ENCODE peak calls at places on chromosomes 1 and 21, in nine cellular contexts. K is stimulated activated CD8-positive, alpha-beta memory T cell treated with anti-CD3 and anti-CD28 coated beads, Interleukin-2, amount 100 ng/mL, for 48 hours; W is AG20443; T is neural progenitor cell; S is H54; D is COR-L47; G is GM23248; R is stimulated activated CD4-positive, alpha-beta T cell treated with anti-CD3 and anti-CD28 coated beads, Interleukin-4, amount 100 ng/mL, for 48 hours; V is AG08395. N is an unnamed sample.

GRCh38 chr1:25473653-25474225 is 43.0 kb downstream of the MACO1 start:
- DNase-seq in W (no peak), D (no peak), G (no peak), V (no peak), K (no peak), T (no peak), R (no peak), S (no peak), N (no peak)

GRCh38 chr1:180616441-180616840 is 15.4 kb upstream of the XPR1 start:
- DNase-seq in W (peak), K (no peak), V (peak), G (peak), D (no peak), T (no peak), R (no peak), S (no peak), N (no peak)

GRCh38 chr1:7975212-7975865 is 13.8 kb downstream of the PARK7 start:
- DNase-seq in K (no peak), V (peak), S (peak), G (peak), W (peak), T (peak), R (no peak), D (peak), N (no peak)

GRCh38 chr1:172401907-172402306 is 18.6 kb upstream of the C1orf105 start:
- DNase-seq in W (no peak), R (no peak), V (no peak), S (no peak), T (peak), G (no peak), D (no peak), K (no peak), N (no peak)

GRCh38 chr1:41662061-41662655 is 177.7 kb upstream of the EDN2 start:
- DNase-seq in T (peak), G (peak), W (peak), D (peak), K (peak), V (peak), S (peak), R (peak), N (peak)

GRCh38 chr1:226903819-226904710 is 33.6 kb downstream of the PSEN2 start:
- DNase-seq in W (peak), T (no peak), G (peak), K (no peak), R (no peak), D (no peak), S (no peak), V (peak), N (no peak)

GRCh38 chr1:107135466-107135865 is 5.4 kb upstream of the NTNG1 start:
- DNase-seq in S (no peak), K (no peak), G (peak), V (peak), R (no peak), D (no peak), W (peak), T (peak), N (no peak)

GRCh38 chr1:69737527-69738176 is 169.9 kb downstream of the LRRC7 start:
- DNase-seq in D (peak), R (no peak), S (no peak), K (no peak), G (peak), W (peak), V (peak), T (peak), N (peak)

GRCh38 chr1:244361764-244362473 is 89.8 kb downstream of the ADSS2 start:
- DNase-seq in T (peak), R (no peak), V (peak), D (peak), G (peak), K (no peak), W (peak), S (no peak), N (no peak)

GRCh38 chr1:231634302-231635013 is 7.9 kb downstream of the DISC1 start:
- DNase-seq in T (no peak), G (no peak), V (no peak), K (no peak), S (no peak), R (no peak), W (no peak), D (no peak), N (no peak)

GRCh38 chr1:229970714-229971113 is 96.3 kb upstream of the GALNT2 start:
- DNase-seq in W (no peak), K (no peak), V (no peak), G (no peak), T (no peak), D (no peak), R (no peak), S (no peak), N (no peak)

GRCh38 chr1:28480308-28480707 is 25.5 kb upstream of the RCC1 start:
- DNase-seq in S (no peak), K (no peak), D (no peak), T (no peak), R (no peak), V (no peak), G (no peak), W (no peak), N (no peak)

GRCh38 chr1:193417945-193418744 is 231.7 kb upstream of the B3GALT2 start:
- DNase-seq in K (no peak), R (no peak), V (peak), W (peak), D (no peak), G (peak), S (no peak), T (no peak), N (no peak)

GRCh38 chr1:86069757-86070145 is 86.8 kb downstream of the COL24A1 start:
- DNase-seq in R (no peak), D (no peak), S (no peak), T (no peak), K (no peak), V (no peak), G (peak), W (no peak), N (no peak)

GRCh38 chr1:37458551-37458950 is 15.8 kb upstream of the ZC3H12A start:
- DNase-seq in K (no peak), T (no peak), G (no peak), S (no peak), W (no peak), R (no peak), V (no peak), D (no peak), N (no peak)

GRCh38 chr1:246978281-246978680 is 29.6 kb downstream of the ZNF695 start:
- DNase-seq in W (no peak), V (no peak), R (no peak), D (no peak), K (no peak), G (no peak), T (no peak), S (no peak), N (no peak)

GRCh38 chr1:109530457-109531204 is 9.0 kb upstream of the GPR61 start:
- DNase-seq in G (no peak), K (no peak), V (no peak), T (peak), R (no peak), S (no peak), W (no peak), D (peak), N (no peak)

GRCh38 chr1:155002479-155003226 is at the start of gene ZBTB7B:
- DNase-seq in W (peak), V (peak), S (no peak), D (peak), K (no peak), T (peak), R (no peak), G (peak), N (no peak)

GRCh38 chr1:230407351-230407750 is 18.8 kb downstream of the PGBD5 start:
- DNase-seq in D (no peak), T (no peak), K (no peak), G (peak), V (no peak), W (no peak), S (no peak), R (no peak), N (no peak)

GRCh38 chr21:31938330-31939301 is 65.8 kb downstream of the HUNK start:
- DNase-seq in G (no peak), V (no peak), D (no peak), T (no peak), W (no peak), S (no peak), K (no peak), R (no peak), N (no peak)

GRCh38 chr1:87683557-87683956 is 354.9 kb downstream of the LMO4 start:
- DNase-seq in G (no peak), K (no peak), S (no peak), W (no peak), D (peak), T (no peak), R (no peak), V (no peak), N (no peak)

GRCh38 chr21:17396948-17397347 is 115.9 kb upstream of the CXADR start:
- DNase-seq in W (no peak), R (no peak), D (no peak), G (no peak), V (no peak), T (no peak), S (no peak), K (no peak), N (no peak)

GRCh38 chr1:42456754-42457089 is 379 bp downstream of the PPCS start:
- DNase-seq in R (peak), S (peak), G (peak), V (peak), K (peak), T (no peak), D (peak), W (peak), N (peak)

GRCh38 chr21:39633770-39634181 is 21.0 kb downstream of the B3GALT5 start:
- DNase-seq in T (no peak), W (peak), G (peak), R (no peak), D (no peak), K (no peak), S (peak), V (peak), N (no peak)

GRCh38 chr1:19101244-19101643 is 108.8 kb downstream of the UBR4 start:
- DNase-seq in V (no peak), K (no peak), W (no peak), D (no peak), S (no peak), T (no peak), G (peak), R (no peak), N (no peak)

GRCh38 chr21:29939859-29940245 is at the start of gene GRIK1:
- DNase-seq in V (no peak), G (peak), W (peak), K (no peak), S (no peak), T (peak), R (no peak), D (no peak), N (no peak)

GRCh38 chr1:194369060-194369459 is 1182.6 kb upstream of the B3GALT2 start:
- DNase-seq in K (no peak), G (no peak), T (no peak), S (no peak), W (no peak), D (no peak), R (no peak), V (no peak), N (no peak)

GRCh38 chr1:34262454-34262853 is 85.7 kb downstream of the C1orf94 start:
- DNase-seq in W (no peak), K (no peak), D (no peak), S (no peak), T (no peak), R (no peak), G (no peak), V (no peak), N (no peak)

N was measured in GM19239.